ENCODE peak calls at places on chromosomes 12 and 14, in eight cellular contexts. R is Karpas-422; N is hepatocyte; J is neural progenitor cell; E is breast epithelium; F is CD4-positive, alpha-beta memory T cell; P is CD8-positive, alpha-beta T cell; L is ovary. V is an unnamed sample. For H3K9me3, the result is how much of the 10 kb centered on the place peaks cover.

GRCh38 chr12:117148642-117149041 is 41.6 kb downstream of the FBXO21 start:
- DNase-seq in R (no peak), N (no peak), J (no peak), E (no peak), F (no peak), P (no peak), L (no peak), V (no peak)

GRCh38 chr14:77607741-77608302 is 8.6 kb downstream of the SPTLC2 start:
- DNase-seq in R (no peak), N (no peak), J (peak), E (no peak), F (no peak), P (no peak), L (no peak), V (no peak)

GRCh38 chr12:57909056-57909455 is 32.3 kb upstream of the ATP23 start:
- DNase-seq in R (no peak), N (no peak), J (no peak), E (no peak), F (no peak), P (no peak), L (no peak), V (no peak)

GRCh38 chr14:103281496-103282231 is 52.4 kb upstream of the EIF5 start:
- DNase-seq in R (no peak), N (peak), J (peak), E (no peak), F (no peak), P (no peak), L (peak), V (no peak)

GRCh38 chr12:96831346-96831745 is 75.7 kb upstream of the NEDD1 start:
- DNase-seq in R (no peak), N (no peak), J (no peak), E (no peak), F (no peak), P (no peak), L (no peak), V (no peak)

GRCh38 chr14:96349286-96350075 is 13.7 kb downstream of the ATG2B start:
- DNase-seq in R (no peak), N (no peak), J (no peak), E (no peak), F (no peak), P (no peak), L (no peak), V (no peak)

GRCh38 chr12:52050116-52050770 is 999 bp upstream of the NR4A1 start:
- DNase-seq in R (peak), N (peak), J (no peak), E (no peak), F (no peak), P (no peak), L (peak), V (no peak)

GRCh38 chr14:68580676-68581075 is 212.2 kb downstream of the ZFP36L1 start:
- DNase-seq in R (no peak), N (peak), J (no peak), E (no peak), F (no peak), P (no peak), L (no peak), V (no peak)

GRCh38 chr12:21296751-21297406 is 37.8 kb downstream of the SLCO1A2 start:
- DNase-seq in R (peak), N (peak), J (peak), E (no peak), F (peak), P (no peak), L (no peak), V (no peak)

GRCh38 chr12:108712164-108712924 is 19.0 kb downstream of the CORO1C start:
- DNase-seq in R (peak), N (no peak), J (no peak), E (no peak), F (no peak), P (no peak), L (no peak), V (no peak)

GRCh38 chr14:103584326-103584915 is 21.7 kb downstream of the COA8 start:
- DNase-seq in R (no peak), N (no peak), J (no peak), E (no peak), F (no peak), P (no peak), L (no peak), V (no peak)

GRCh38 chr14:53896773-53897172 is 59.9 kb downstream of the BMP4 start:
- DNase-seq in R (no peak), N (peak), J (no peak), E (no peak), F (no peak), P (no peak), L (no peak), V (no peak)

GRCh38 chr14:57493467-57494181 is at the start of gene CCDC198:
- DNase-seq in R (no peak), N (peak), J (no peak), E (no peak), F (no peak), P (no peak), L (no peak), V (no peak)

GRCh38 chr14:37721976-37722659 is 126.7 kb downstream of the TTC6 start:
- DNase-seq in R (no peak), N (no peak), J (no peak), E (no peak), F (no peak), P (no peak), L (no peak), V (no peak)

GRCh38 chr12:109111775-109112491 is 4.5 kb upstream of the ACACB start:
- DNase-seq in R (peak), N (peak), J (peak), E (peak), F (peak), P (peak), L (peak), V (peak)

GRCh38 chr12:112252184-112252583 is 126.8 kb downstream of the TRAFD1 start:
- DNase-seq in R (no peak), N (peak), J (no peak), E (no peak), F (no peak), P (no peak), L (no peak), V (no peak)

GRCh38 chr12:532908-533565 is 73.3 kb downstream of the B4GALNT3 start:
- DNase-seq in R (no peak), N (peak), J (no peak), E (no peak), F (no peak), P (no peak), L (no peak), V (no peak)

GRCh38 chr12:81758421-81759214 is 532 bp downstream of the PPFIA2 start:
- DNase-seq in R (no peak), N (peak), J (peak), E (no peak), F (no peak), P (no peak), L (peak), V (no peak)

GRCh38 chr12:54082402-54082892 is 28.8 kb downstream of the HOXC4 start:
- DNase-seq in R (peak), N (peak), J (peak), E (no peak), F (peak), P (peak), L (peak), V (no peak)

GRCh38 chr12:2550470-2551090 is 244.2 kb upstream of the FKBP4 start:
- DNase-seq in R (no peak), N (peak), J (no peak), E (no peak), F (no peak), P (no peak), L (no peak), V (no peak)

GRCh38 chr14:21263284-21264024 is 5.8 kb downstream of the HNRNPC start:
- DNase-seq in R (no peak), N (no peak), J (no peak), E (no peak), F (no peak), P (no peak), L (no peak), V (no peak)

GRCh38 chr12:128613821-128614220 is 209.9 kb downstream of the SLC15A4 start:
- DNase-seq in R (no peak), N (no peak), J (peak), E (no peak), F (no peak), P (no peak), L (no peak), V (no peak)

GRCh38 chr12:53258541-53259539 is 9.3 kb upstream of the ESPL1 start:
- DNase-seq in R (no peak), N (no peak), J (no peak), E (no peak), F (no peak), P (no peak), L (no peak), V (no peak)

GRCh38 chr14:22872833-22873520 is 1.4 kb downstream of the LRP10 start:
- DNase-seq in R (no peak), N (no peak), J (no peak), E (peak), F (no peak), P (no peak), L (no peak), V (no peak)

GRCh38 chr12:125503128-125503527 is 437.9 kb downstream of the AACS start:
- DNase-seq in R (no peak), N (no peak), J (peak), E (no peak), F (no peak), P (no peak), L (no peak), V (no peak)

GRCh38 chr12:102426599-102427541 is 53.5 kb downstream of the IGF1 start:
- DNase-seq in R (no peak), N (no peak), J (no peak), E (no peak), F (no peak), P (no peak), L (no peak), V (no peak)

GRCh38 chr12:76782440-76782996 is 18.6 kb downstream of the ZDHHC17 start:
- DNase-seq in R (no peak), N (no peak), J (no peak), E (no peak), F (no peak), P (no peak), L (no peak), V (no peak)
- H3K9me3 ChIP-seq in R (under half), N (under half), J (under half), E (under half), F (under half), P (under half), L (under half), V (under half)

DNA sequence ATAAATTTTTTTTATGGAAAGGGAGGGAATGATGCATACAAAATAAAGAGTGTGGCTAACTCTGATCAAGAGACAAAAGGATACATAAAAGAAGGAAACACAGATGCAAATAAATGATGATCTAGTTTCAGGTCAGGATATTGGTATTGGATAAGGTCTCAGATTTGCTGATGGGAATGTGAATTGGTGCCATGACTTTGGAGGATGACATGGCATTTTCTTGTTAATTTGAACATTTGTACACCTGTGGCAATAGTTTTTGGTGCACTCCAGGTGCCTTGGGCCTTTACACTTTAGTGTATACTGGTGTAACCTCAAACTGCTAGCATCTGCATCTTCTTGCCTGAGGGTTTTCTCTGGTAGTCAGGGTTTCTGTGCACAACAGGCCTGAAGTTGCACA is 279.3 kb downstream of the TMEM121 start:
- DNase-seq in R (no peak), N (no peak), J (no peak), E (no peak), F (no peak), P (no peak), L (no peak), V (no peak)
- H3K9me3 ChIP-seq in R (under half), N (under half), J (under half), E (half or more), F (under half), P (under half), L (under half), V (under half)

DNA sequence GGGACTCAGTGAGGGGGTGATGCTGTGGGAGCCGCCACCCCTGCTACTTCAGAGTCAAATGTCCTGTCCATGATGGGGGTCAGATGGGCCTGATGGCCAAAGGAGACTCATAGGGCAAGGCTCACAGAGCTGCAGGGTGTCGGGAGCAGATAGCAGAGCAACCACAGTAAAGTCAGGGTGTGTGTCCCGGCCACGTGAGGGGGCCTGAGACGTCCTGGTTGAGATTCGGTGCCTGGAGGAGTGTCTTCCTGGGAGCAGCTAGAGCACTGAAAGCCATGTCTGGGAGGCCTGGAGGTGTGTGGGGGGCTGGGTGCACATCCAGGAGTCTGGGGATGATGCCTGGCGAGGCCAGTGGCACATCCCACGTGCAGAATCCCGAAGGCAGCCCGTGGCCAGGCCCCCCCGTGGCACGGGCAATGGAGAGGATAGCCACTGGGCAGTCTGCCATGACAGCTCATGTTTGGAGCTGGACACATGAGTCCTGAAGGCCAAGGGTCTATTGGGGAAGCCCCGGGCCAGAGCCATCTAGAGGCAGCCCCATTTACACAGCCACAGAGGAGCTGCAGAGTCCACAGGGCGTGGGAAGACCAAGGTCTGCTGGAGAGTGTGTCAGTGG is 308.0 kb upstream of the SFSWAP start:
- DNase-seq in R (peak), N (no peak), J (no peak), E (no peak), F (no peak), P (no peak), L (peak), V (no peak)
- H3K9me3 ChIP-seq in R (under half), N (under half), J (under half), E (under half), F (under half), P (under half), L (under half), V (under half)

DNA sequence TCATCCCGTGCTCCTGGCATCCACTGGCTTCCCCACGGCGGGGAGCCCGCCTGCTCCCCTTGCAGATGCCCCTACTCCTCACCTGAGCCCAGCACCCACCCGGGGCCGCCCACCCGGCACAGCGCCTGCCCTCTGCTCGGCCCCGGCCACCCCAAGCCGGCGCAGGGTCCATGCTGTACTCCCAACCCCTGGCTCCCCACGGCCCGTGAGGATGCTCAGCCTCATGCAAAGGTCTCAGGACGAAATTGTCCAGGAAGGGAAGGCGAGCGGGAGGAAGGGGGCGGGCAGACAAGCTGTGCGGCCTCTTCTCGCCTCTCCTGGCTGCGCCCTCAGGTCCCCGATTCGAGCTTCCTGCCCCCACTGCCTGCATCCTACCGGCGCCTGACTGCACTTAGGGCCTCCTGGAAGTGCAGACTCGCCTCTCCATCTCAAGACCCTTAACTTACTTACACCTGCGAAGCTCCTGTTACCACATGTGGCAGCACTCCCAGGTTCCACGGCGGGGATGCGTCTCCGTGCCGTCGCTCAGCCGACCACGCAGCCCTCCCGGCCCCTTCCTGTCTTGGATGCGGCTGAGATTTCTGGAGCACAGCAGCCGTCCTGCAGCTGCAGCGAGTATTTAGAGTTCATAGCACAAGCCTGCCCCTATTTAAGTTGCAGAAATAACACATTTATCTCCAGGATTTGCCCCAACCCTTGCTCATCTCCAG is 18.0 kb downstream of the LRCOL1 start:
- DNase-seq in R (no peak), N (no peak), J (no peak), E (no peak), F (no peak), P (no peak), L (no peak), V (no peak)
- H3K9me3 ChIP-seq in R (under half), N (under half), J (under half), E (under half), F (under half), P (under half), L (under half), V (under half)

DNA sequence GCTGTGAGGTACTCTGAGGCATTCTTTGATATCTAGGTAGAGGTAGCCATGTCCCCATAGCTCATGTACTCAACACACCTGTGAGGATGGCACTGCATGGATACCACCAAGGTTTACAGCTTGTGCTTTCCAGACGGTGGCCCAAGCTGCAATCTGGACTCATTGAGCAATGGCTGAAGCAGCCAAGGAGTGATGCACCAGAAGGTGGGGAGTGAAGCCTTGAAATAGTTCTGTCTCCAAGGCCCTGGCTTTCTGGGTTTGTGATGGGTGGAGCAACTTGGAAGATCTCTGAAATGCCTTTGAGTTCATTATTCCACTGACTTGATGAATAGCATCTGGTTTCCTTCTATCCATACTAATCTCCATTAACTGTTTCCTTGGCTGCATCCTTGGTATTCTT is 290.0 kb upstream of the NOVA1 start:
- DNase-seq in R (no peak), N (no peak), J (no peak), E (no peak), F (no peak), P (no peak), L (no peak), V (no peak)
- H3K9me3 ChIP-seq in R (half or more), N (under half), J (under half), E (under half), F (under half), P (under half), L (under half), V (under half)

GRCh38 chr12:31929140-31929526 is 30.1 kb upstream of the RESF1 start:
- DNase-seq in R (no peak), N (no peak), J (no peak), E (no peak), F (no peak), P (no peak), L (no peak), V (no peak)
- H3K9me3 ChIP-seq in R (under half), N (under half), J (under half), E (under half), F (under half), P (under half), L (under half), V (under half)

GRCh38 chr12:133156125-133156690 is 25.1 kb upstream of the ZNF268 start:
- DNase-seq in R (no peak), N (no peak), J (no peak), E (no peak), F (no peak), P (no peak), L (no peak), V (no peak)
- H3K9me3 ChIP-seq in R (half or more), N (half or more), J (half or more), E (half or more), F (under half), P (half or more), L (half or more), V (under half)

V was measured in T-helper 17 cell.